ENCODE peak calls at places on chromosomes 12 and 14, in seven cellular contexts. A is mesenchymal stem cell, E is H9, Q is IMR-90, P is mesendoderm, W is H1, U is trophoblast cell. M is an unnamed sample.

GRCh38 chr14:79551591-79551990 is 659.7 kb downstream of the DIO2 start:
- DNase-seq in A (no peak), E (no peak), Q (no peak), P (no peak), W (no peak), U (no peak), M (no peak)

GRCh38 chr12:2876431-2877046 is 435 bp downstream of the FOXM1 start:
- DNase-seq in A (peak), E (no peak), Q (no peak), P (peak), W (no peak), U (no peak), M (no peak)

GRCh38 chr12:43131304-43131703 is 420.7 kb downstream of the ADAMTS20 start:
- DNase-seq in A (no peak), E (no peak), Q (no peak), P (peak), W (no peak), U (no peak), M (peak)

GRCh38 chr12:95918194-95918993 is 24.0 kb downstream of the CCDC38 start:
- DNase-seq in A (peak), E (peak), Q (peak), P (peak), W (peak), U (peak), M (peak)

GRCh38 chr14:35285168-35285990 is 6.8 kb upstream of the PSMA6 start:
- DNase-seq in A (no peak), E (no peak), Q (peak), P (no peak), W (no peak), U (peak), M (no peak)

GRCh38 chr14:99524804-99525698 is 43.8 kb downstream of the CCNK start:
- DNase-seq in A (peak), E (no peak), Q (peak), P (peak), W (no peak), U (no peak), M (no peak)

GRCh38 chr14:89091781-89092180 is 267.3 kb downstream of the TTC8 start:
- DNase-seq in A (no peak), E (no peak), Q (no peak), P (no peak), W (no peak), U (no peak), M (no peak)

GRCh38 chr12:96409734-96410133 is 9.5 kb upstream of the CDK17 start:
- DNase-seq in A (no peak), E (no peak), Q (no peak), P (no peak), W (no peak), U (no peak), M (no peak)

GRCh38 chr14:37089410-37089809 is 83.0 kb downstream of the SLC25A21 start:
- DNase-seq in A (no peak), E (no peak), Q (no peak), P (peak), W (no peak), U (no peak), M (no peak)

GRCh38 chr12:56261503-56262230 is 3.5 kb upstream of the ANKRD52 start:
- DNase-seq in A (peak), E (no peak), Q (peak), P (peak), W (no peak), U (peak), M (no peak)

GRCh38 chr12:57815177-57816000 is 3.1 kb downstream of the AVIL start:
- DNase-seq in A (no peak), E (peak), Q (no peak), P (peak), W (peak), U (peak), M (no peak)

GRCh38 chr14:100873083-100873482 is 30.4 kb downstream of the RTL1 start:
- DNase-seq in A (no peak), E (no peak), Q (no peak), P (no peak), W (no peak), U (no peak), M (no peak)

GRCh38 chr12:77152623-77153193 is 87.3 kb upstream of the E2F7 start:
- DNase-seq in A (peak), E (no peak), Q (peak), P (peak), W (no peak), U (peak), M (peak)

GRCh38 chr12:57553343-57554202 is 3.7 kb downstream of the KIF5A start:
- DNase-seq in A (no peak), E (no peak), Q (no peak), P (no peak), W (no peak), U (no peak), M (no peak)

GRCh38 chr14:26276757-26277156 is 321.1 kb downstream of the NOVA1 start:
- DNase-seq in A (no peak), E (peak), Q (no peak), P (peak), W (no peak), U (no peak), M (peak)

GRCh38 chr12:107125833-107126232 is 32.5 kb upstream of the CRY1 start:
- DNase-seq in A (no peak), E (no peak), Q (no peak), P (no peak), W (no peak), U (no peak), M (no peak)

GRCh38 chr14:76974365-76974764 is 54.1 kb downstream of the IRF2BPL start:
- DNase-seq in A (no peak), E (no peak), Q (no peak), P (no peak), W (no peak), U (no peak), M (no peak)

GRCh38 chr12:70033310-70033709 is 208.3 kb downstream of the MYRFL start:
- DNase-seq in A (no peak), E (no peak), Q (no peak), P (no peak), W (no peak), U (no peak), M (no peak)

GRCh38 chr12:51631591-51631990 is 40.6 kb downstream of the SCN8A start:
- DNase-seq in A (peak), E (no peak), Q (peak), P (peak), W (no peak), U (no peak), M (no peak)

GRCh38 chr14:103738706-103739451 is 23.3 kb downstream of the ZFYVE21 start:
- DNase-seq in A (no peak), E (no peak), Q (no peak), P (no peak), W (no peak), U (no peak), M (no peak)

GRCh38 chr12:27246141-27246540 is 2.1 kb downstream of the STK38L start:
- DNase-seq in A (no peak), E (no peak), Q (no peak), P (no peak), W (no peak), U (no peak), M (no peak)
- H3K9ac ChIP-seq in A (peak), E (no peak), Q (peak), P (no peak), W (no peak), U (no peak), M (no peak)

GRCh38 chr12:11782914-11783420 is 133.5 kb downstream of the ETV6 start:
- DNase-seq in A (no peak), E (no peak), Q (no peak), P (no peak), W (no peak), U (no peak), M (no peak)

GRCh38 chr12:11777962-11778361 is 128.5 kb downstream of the ETV6 start:
- DNase-seq in A (no peak), E (no peak), Q (no peak), P (no peak), W (no peak), U (no peak), M (no peak)

GRCh38 chr12:11778703-11779102 is 129.2 kb downstream of the ETV6 start:
- DNase-seq in A (no peak), E (no peak), Q (no peak), P (no peak), W (no peak), U (no peak), M (no peak)

GRCh38 chr12:11780521-11781101 is 131.1 kb downstream of the ETV6 start:
- DNase-seq in A (no peak), E (no peak), Q (no peak), P (no peak), W (no peak), U (no peak), M (no peak)

GRCh38 chr12:11779286-11779685 is 129.8 kb downstream of the ETV6 start:
- DNase-seq in A (peak), E (no peak), Q (peak), P (no peak), W (no peak), U (peak), M (no peak)
- H3K4ac ChIP-seq in A (no peak), E (no peak), Q (no peak), P (no peak), W (no peak), U (no peak), M (no peak)

GRCh38 chr12:109792992-109793391 is 40.2 kb downstream of the TRPV4 start:
- DNase-seq in A (no peak), E (no peak), Q (no peak), P (no peak), W (no peak), U (no peak), M (no peak)

GRCh38 chr12:109793826-109794501 is 39.2 kb downstream of the TRPV4 start:
- DNase-seq in A (no peak), E (no peak), Q (no peak), P (no peak), W (no peak), U (no peak), M (no peak)

GRCh38 chr12:109796057-109796456 is 37.1 kb downstream of the TRPV4 start:
- DNase-seq in A (no peak), E (no peak), Q (no peak), P (no peak), W (no peak), U (no peak), M (no peak)

GRCh38 chr12:109795023-109795422 is 38.2 kb downstream of the TRPV4 start:
- DNase-seq in A (no peak), E (no peak), Q (peak), P (no peak), W (no peak), U (no peak), M (no peak)

GRCh38 chr12:109793411-109793810 is 39.8 kb downstream of the TRPV4 start:
- DNase-seq in A (no peak), E (no peak), Q (no peak), P (no peak), W (no peak), U (no peak), M (no peak)
- H3K18ac ChIP-seq in A (no peak), E (no peak), Q (no peak), P (no peak), W (no peak), U (no peak), M (no peak)

GRCh38 chr12:26728205-26729050 is 104.6 kb downstream of the ITPR2 start:
- DNase-seq in A (no peak), E (no peak), Q (no peak), P (no peak), W (no peak), U (no peak), M (no peak)
- H3K9ac ChIP-seq in A (no peak), E (no peak), Q (no peak), P (no peak), W (no peak), U (no peak), M (no peak)

GRCh38 chr12:7434670-7435069 is 9.3 kb downstream of the CD163L1 start:
- DNase-seq in A (no peak), E (no peak), Q (no peak), P (no peak), W (no peak), U (no peak), M (no peak)
- H3K4ac ChIP-seq in A (no peak), E (no peak), Q (no peak), P (no peak), W (no peak), U (no peak), M (no peak)

M was measured in neuronal stem cell.